ENCODE peak calls at places on chromosome 1, in four cellular contexts. One of them, this sample, is unnamed.

GRCh38 chr1:231497629-231498152 is 30.8 kb upstream of the TSNAX start:
- DNase-seq in PC-3: no peak
- DNase-seq in GM23338: no peak
- DNase-seq in IMR-90: no peak
- DNase-seq in this sample: no peak

GRCh38 chr1:109788695-109789521 is 25.2 kb upstream of the EPS8L3 start:
- DNase-seq in IMR-90: no peak
- DNase-seq in PC-3: peak; percentile 39
- DNase-seq in GM23338: peak; percentile 72
- DNase-seq in this sample: peak; percentile 51

GRCh38 chr1:103190746-103191145 is 82.4 kb upstream of the COL11A1 start:
- DNase-seq in GM23338: no peak
- DNase-seq in IMR-90: no peak
- DNase-seq in PC-3: no peak
- DNase-seq in this sample: no peak

GRCh38 chr1:23168079-23168461 is 586 bp downstream of the LUZP1 start:
- DNase-seq in PC-3: no peak
- DNase-seq in IMR-90: no peak
- DNase-seq in GM23338: no peak
- DNase-seq in this sample: no peak

GRCh38 chr1:153513023-153513422 is 22.8 kb downstream of the S100A6 start:
- DNase-seq in PC-3: no peak
- DNase-seq in GM23338: no peak
- DNase-seq in IMR-90: no peak
- DNase-seq in this sample: no peak

GRCh38 chr1:178093958-178094751 is at the start of gene RASAL2:
- DNase-seq in GM23338: peak; percentile 90
- DNase-seq in PC-3: peak; percentile 57
- DNase-seq in IMR-90: peak; percentile 46
- DNase-seq in this sample: peak; percentile 93

GRCh38 chr1:167086033-167086432 is 4.1 kb downstream of the GPA33 start:
- DNase-seq in GM23338: no peak
- DNase-seq in IMR-90: no peak
- DNase-seq in PC-3: no peak
- DNase-seq in this sample: no peak

GRCh38 chr1:1085911-1086841 is 12.1 kb upstream of the RNF223 start:
- DNase-seq in IMR-90: no peak
- DNase-seq in GM23338: no peak
- DNase-seq in PC-3: no peak
- DNase-seq in this sample: no peak

GRCh38 chr1:182611787-182612186 is 7.6 kb upstream of the RGS16 start:
- DNase-seq in IMR-90: no peak
- DNase-seq in GM23338: peak; percentile 82
- DNase-seq in PC-3: no peak
- DNase-seq in this sample: peak; percentile 76

GRCh38 chr1:225911207-225912130 is 12.6 kb downstream of the PYCR2 start:
- DNase-seq in GM23338: peak; percentile 88
- DNase-seq in PC-3: no peak
- DNase-seq in IMR-90: peak; percentile 17
- DNase-seq in this sample: peak; percentile 84

GRCh38 chr1:228245111-228245510 is 37.3 kb downstream of the OBSCN start:
- DNase-seq in GM23338: no peak
- DNase-seq in PC-3: no peak
- DNase-seq in IMR-90: no peak
- DNase-seq in this sample: no peak

GRCh38 chr1:226816585-226816984 is 53.8 kb upstream of the PSEN2 start:
- DNase-seq in PC-3: peak; percentile 93
- DNase-seq in IMR-90: peak; percentile 84
- DNase-seq in GM23338: no peak
- DNase-seq in this sample: no peak

GRCh38 chr1:206725053-206725963 is 40.6 kb downstream of the MAPKAPK2 start:
- DNase-seq in PC-3: peak; percentile 69
- DNase-seq in IMR-90: peak; percentile 51
- DNase-seq in GM23338: peak; percentile 81
- DNase-seq in this sample: peak; percentile 65

GRCh38 chr1:231219422-231220401 is 21.3 kb upstream of the GNPAT start:
- DNase-seq in IMR-90: no peak
- DNase-seq in PC-3: no peak
- DNase-seq in GM23338: no peak
- DNase-seq in this sample: no peak

GRCh38 chr1:54547601-54548388 is at the start of gene ACOT11:
- DNase-seq in IMR-90: peak; percentile 66
- DNase-seq in GM23338: peak; percentile 75
- DNase-seq in PC-3: no peak
- DNase-seq in this sample: peak; percentile 44

GRCh38 chr1:8274396-8274795 is 43.5 kb upstream of the SLC45A1 start:
- DNase-seq in IMR-90: no peak
- DNase-seq in GM23338: no peak
- DNase-seq in PC-3: no peak
- DNase-seq in this sample: no peak

GRCh38 chr1:10900691-10901090 is 104.2 kb upstream of the CASZ1 start:
- DNase-seq in PC-3: peak; percentile 57
- DNase-seq in GM23338: peak; percentile 53
- DNase-seq in IMR-90: no peak
- DNase-seq in this sample: no peak

GRCh38 chr1:216866714-216867113 is 143.5 kb upstream of the ESRRG start:
- DNase-seq in IMR-90: no peak
- DNase-seq in PC-3: no peak
- DNase-seq in GM23338: no peak
- DNase-seq in this sample: no peak

GRCh38 chr1:91870322-91870721 is 15.6 kb downstream of the TGFBR3 start:
- DNase-seq in GM23338: no peak
- DNase-seq in PC-3: no peak
- DNase-seq in IMR-90: no peak
- DNase-seq in this sample: no peak

GRCh38 chr1:169363046-169363756 is 4.4 kb downstream of the NME7 start:
- DNase-seq in GM23338: no peak
- DNase-seq in IMR-90: peak; percentile 94
- DNase-seq in PC-3: peak; percentile 96
- DNase-seq in this sample: no peak

GRCh38 chr1:198449727-198450433 is 90.6 kb downstream of the ATP6V1G3 start:
- DNase-seq in PC-3: peak; percentile 61
- DNase-seq in IMR-90: peak; percentile 64
- DNase-seq in GM23338: no peak
- DNase-seq in this sample: no peak

GRCh38 chr1:21365036-21365435 is 74.8 kb upstream of the ECE1 start:
- DNase-seq in GM23338: no peak
- DNase-seq in IMR-90: no peak
- DNase-seq in PC-3: no peak
- DNase-seq in this sample: no peak

GRCh38 chr1:21357161-21357560 is 66.9 kb upstream of the ECE1 start:
- DNase-seq in GM23338: no peak
- DNase-seq in PC-3: peak; percentile 29
- DNase-seq in IMR-90: no peak
- DNase-seq in this sample: no peak

GRCh38 chr1:21362096-21362495 is 71.8 kb upstream of the ECE1 start:
- DNase-seq in IMR-90: no peak
- DNase-seq in PC-3: no peak
- DNase-seq in GM23338: no peak
- DNase-seq in this sample: no peak

GRCh38 chr1:21366288-21366687 is 73.6 kb upstream of the NBPF3 start:
- DNase-seq in GM23338: no peak
- DNase-seq in PC-3: no peak
- DNase-seq in IMR-90: no peak
- DNase-seq in this sample: no peak

GRCh38 chr1:21361506-21361905 is 71.2 kb upstream of the ECE1 start:
- DNase-seq in GM23338: no peak
- DNase-seq in PC-3: no peak
- DNase-seq in IMR-90: no peak
- DNase-seq in this sample: no peak
- H2AFZ ChIP-seq in GM23338: peak overlapping the region; percentile 52
- H2AFZ ChIP-seq in PC-3: no peak overlapping the region
- H2AFZ ChIP-seq in IMR-90: no peak overlapping the region
- H2AFZ ChIP-seq in this sample: no peak overlapping the region

GRCh38 chr1:24369199-24369598 is 44.4 kb downstream of the STPG1 start:
- DNase-seq in GM23338: no peak
- DNase-seq in IMR-90: no peak
- DNase-seq in PC-3: no peak
- DNase-seq in this sample: no peak

GRCh38 chr1:24369801-24370200 is 43.8 kb downstream of the STPG1 start:
- DNase-seq in PC-3: no peak
- DNase-seq in GM23338: no peak
- DNase-seq in IMR-90: no peak
- DNase-seq in this sample: no peak

GRCh38 chr1:24373710-24374109 is 39.9 kb downstream of the STPG1 start:
- DNase-seq in IMR-90: no peak
- DNase-seq in PC-3: no peak
- DNase-seq in GM23338: no peak
- DNase-seq in this sample: no peak

GRCh38 chr1:24374891-24375786 is 38.4 kb downstream of the STPG1 start:
- DNase-seq in PC-3: peak; percentile 92
- DNase-seq in IMR-90: peak; percentile 16
- DNase-seq in GM23338: peak; percentile 84
- DNase-seq in this sample: peak; percentile 88

GRCh38 chr1:24373044-24373443 is 40.5 kb downstream of the STPG1 start:
- DNase-seq in GM23338: no peak
- DNase-seq in IMR-90: no peak
- DNase-seq in PC-3: no peak
- DNase-seq in this sample: no peak
- H2AFZ ChIP-seq in GM23338: no peak overlapping the region
- H2AFZ ChIP-seq in IMR-90: peak overlapping the region; percentile 27
- H2AFZ ChIP-seq in PC-3: no peak overlapping the region
- H2AFZ ChIP-seq in this sample: no peak overlapping the region

DNA sequence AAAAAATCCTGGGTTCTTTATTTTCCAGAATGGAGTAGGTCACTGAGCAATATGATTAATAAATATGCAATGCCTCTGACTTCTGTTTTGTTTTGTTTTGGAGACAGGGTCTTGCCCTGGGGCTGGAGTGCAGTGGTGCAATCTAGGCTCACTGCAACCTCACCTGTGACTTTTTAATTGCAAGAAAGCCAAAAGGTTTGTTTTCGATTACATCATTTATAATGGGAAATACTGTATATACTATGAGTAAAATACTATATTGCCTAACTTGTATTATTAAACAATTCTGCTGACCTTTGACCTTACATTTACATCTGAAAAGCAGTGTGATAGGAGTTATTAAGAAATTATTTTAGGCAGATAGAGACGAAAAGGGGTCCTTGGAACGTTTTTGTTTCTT is 11.6 kb upstream of the CD46 start:
- DNase-seq in IMR-90: no peak
- DNase-seq in PC-3: peak; percentile 24
- DNase-seq in GM23338: no peak
- DNase-seq in this sample: no peak
- H2AFZ ChIP-seq in IMR-90: no peak overlapping the region
- H2AFZ ChIP-seq in PC-3: no peak overlapping the region
- H2AFZ ChIP-seq in GM23338: no peak overlapping the region
- H2AFZ ChIP-seq in this sample: no peak overlapping the region

GRCh38 chr1:161266836-161267235 is 8.3 kb downstream of the PCP4L1 start:
- DNase-seq in PC-3: no peak
- DNase-seq in IMR-90: no peak
- DNase-seq in GM23338: no peak
- DNase-seq in this sample: no peak

GRCh38 chr1:161261859-161262225 is 3.3 kb downstream of the PCP4L1 start:
- DNase-seq in IMR-90: no peak
- DNase-seq in GM23338: no peak
- DNase-seq in PC-3: no peak
- DNase-seq in this sample: no peak

GRCh38 chr1:161267332-161267731 is 8.8 kb downstream of the PCP4L1 start:
- DNase-seq in GM23338: no peak
- DNase-seq in IMR-90: no peak
- DNase-seq in PC-3: no peak
- DNase-seq in this sample: no peak

GRCh38 chr1:161265305-161265704 is 6.8 kb downstream of the PCP4L1 start:
- DNase-seq in IMR-90: no peak
- DNase-seq in GM23338: no peak
- DNase-seq in PC-3: no peak
- DNase-seq in this sample: no peak

DNA sequence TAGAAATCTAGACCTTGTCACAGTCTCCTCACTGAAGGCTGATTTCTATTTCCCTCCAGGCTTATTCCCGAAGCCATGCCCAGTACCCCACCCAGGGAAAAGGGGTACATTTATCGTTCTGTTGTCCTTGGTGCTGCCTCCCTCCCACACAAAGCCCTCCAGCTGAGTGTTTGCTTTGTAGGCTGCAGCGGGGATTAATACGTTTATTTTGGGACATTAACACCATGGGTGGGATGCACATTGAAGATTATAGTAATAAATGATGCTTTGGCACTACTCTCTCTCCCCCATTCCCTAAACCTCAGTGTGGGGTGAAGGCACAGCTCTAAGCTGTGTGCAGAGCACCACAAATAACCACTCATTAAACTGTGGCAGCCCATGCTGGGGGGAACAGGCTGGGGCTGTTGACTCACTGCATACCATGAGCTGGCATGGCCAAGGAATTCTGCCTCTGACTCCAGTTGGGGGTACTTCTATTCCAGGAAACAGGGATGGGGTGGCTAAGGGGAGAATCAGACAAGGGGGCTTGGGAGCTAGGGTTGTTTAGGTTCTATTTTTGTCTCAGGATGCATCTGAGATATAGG is 7.6 kb downstream of the PCP4L1 start:
- DNase-seq in IMR-90: no peak
- DNase-seq in PC-3: peak; percentile 41
- DNase-seq in GM23338: peak; percentile 30
- DNase-seq in this sample: no peak
- H2AFZ ChIP-seq in IMR-90: no peak overlapping the region
- H2AFZ ChIP-seq in PC-3: no peak overlapping the region
- H2AFZ ChIP-seq in GM23338: no peak overlapping the region
- H2AFZ ChIP-seq in this sample: no peak overlapping the region

DNA sequence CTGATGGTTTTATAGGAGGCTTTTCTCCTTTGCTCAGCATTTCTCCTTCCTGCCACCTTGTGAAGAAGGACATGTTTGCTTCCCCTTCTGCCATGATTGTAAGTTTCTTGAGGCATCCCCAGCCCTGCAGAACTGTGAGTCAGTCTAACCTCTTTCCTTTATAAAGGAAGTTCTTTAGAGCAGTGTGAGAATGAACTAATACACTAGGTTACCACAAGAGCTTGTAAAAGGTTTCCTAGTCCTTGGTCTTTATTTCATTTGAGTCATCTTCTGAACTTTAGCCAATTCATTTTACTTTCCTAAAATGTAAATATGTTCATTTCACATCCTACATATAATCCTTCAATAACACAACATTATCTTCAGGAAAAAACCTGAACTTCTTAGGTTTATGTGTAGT is 365.3 kb downstream of the HHIPL2 start:
- DNase-seq in PC-3: peak; percentile 97
- DNase-seq in GM23338: no peak
- DNase-seq in IMR-90: peak; percentile 69
- DNase-seq in this sample: no peak
- H2AFZ ChIP-seq in PC-3: no peak overlapping the region
- H2AFZ ChIP-seq in GM23338: no peak overlapping the region
- H2AFZ ChIP-seq in IMR-90: no peak overlapping the region
- H2AFZ ChIP-seq in this sample: no peak overlapping the region